ENCODE peak calls at places on chromosomes 7 and 10, in four cellular contexts. N is H9, O is IMR-90, E is H1. J is an unnamed sample.

GRCh38 chr7:44075296-44076075 is 6.8 kb downstream of the POLM start:
- DNase-seq in O (no peak), N (no peak), E (no peak), J (no peak)

GRCh38 chr10:8112230-8112915 is 57.9 kb downstream of the GATA3 start:
- DNase-seq in E (no peak), N (no peak), O (no peak), J (no peak)

GRCh38 chr7:953547-954327 is 743 bp downstream of the ADAP1 start:
- DNase-seq in O (peak; percentile 17), E (peak; percentile 74), N (peak; percentile 69), J (peak; percentile 58)

GRCh38 chr10:26755443-26755903 is 58.0 kb downstream of the PDSS1 start:
- DNase-seq in E (no peak), N (no peak), O (peak; percentile 65), J (peak; percentile 46)

GRCh38 chr7:79855172-79855571 is 279.5 kb upstream of the GNAI1 start:
- DNase-seq in N (no peak), E (no peak), O (peak; percentile 67), J (no peak)

GRCh38 chr7:13981070-13981469 is 8.4 kb downstream of the ETV1 start:
- DNase-seq in O (peak; percentile 98), N (no peak), E (no peak), J (peak; percentile 89)

GRCh38 chr10:133019651-133020050 is 68.1 kb upstream of the ADGRA1 start:
- DNase-seq in N (no peak), E (no peak), O (no peak), J (no peak)

GRCh38 chr7:75656740-75657139 is 82.0 kb downstream of the HIP1 start:
- DNase-seq in N (no peak), O (no peak), E (no peak), J (no peak)

GRCh38 chr10:84825330-84825729 is 496.9 kb downstream of the CCSER2 start:
- DNase-seq in E (no peak), N (no peak), O (peak; percentile 12), J (peak; percentile 69)

GRCh38 chr10:43851030-43851429 is 202.3 kb upstream of the ZNF32 start:
- DNase-seq in E (no peak), N (no peak), O (no peak), J (peak; percentile 13)

GRCh38 chr10:77249901-77250459 is 387.6 kb downstream of the KCNMA1 start:
- DNase-seq in O (no peak), E (no peak), N (no peak), J (no peak)

GRCh38 chr10:77248104-77248503 is 389.5 kb downstream of the KCNMA1 start:
- DNase-seq in N (peak; percentile 33), E (no peak), O (no peak), J (peak; percentile 86)

GRCh38 chr10:77247076-77247561 is 390.5 kb downstream of the KCNMA1 start:
- DNase-seq in N (no peak), E (no peak), O (peak; percentile 77), J (peak; percentile 93)

GRCh38 chr10:77244746-77245145 is 392.9 kb downstream of the KCNMA1 start:
- DNase-seq in N (no peak), O (no peak), E (no peak), J (peak; percentile 22)

DNA sequence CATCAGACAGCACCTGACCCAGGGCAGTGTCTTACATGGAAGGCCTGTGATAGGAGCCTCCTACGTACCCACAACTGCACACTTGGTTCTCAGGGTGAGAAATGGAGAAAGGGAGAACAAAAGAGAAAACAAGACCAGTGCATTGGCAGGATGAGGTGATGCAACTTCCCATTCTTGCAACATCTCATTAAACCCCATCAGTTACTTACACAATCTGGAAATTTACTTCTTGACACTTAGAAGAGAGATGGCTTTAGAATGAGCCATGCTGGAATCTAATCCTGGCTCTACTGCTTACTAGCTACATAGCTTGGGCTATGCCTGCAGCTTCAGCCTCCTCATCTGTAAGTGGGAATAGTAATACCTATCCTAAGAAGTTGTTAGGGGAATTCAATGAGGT is 391.7 kb downstream of the KCNMA1 start:
- DNase-seq in N (no peak), E (no peak), O (peak; percentile 51), J (no peak)
- H3K56ac ChIP-seq in N (no peak overlapping the region), E (no peak overlapping the region), O (no peak overlapping the region), J (no peak overlapping the region)

GRCh38 chr7:83684928-83685327 is 36.0 kb upstream of the SEMA3E start:
- DNase-seq in E (no peak), O (no peak), N (peak; percentile 91), J (peak; percentile 99)
- H3K56ac ChIP-seq in E (no peak overlapping the region), O (no peak overlapping the region), N (no peak overlapping the region), J (no peak overlapping the region)

DNA sequence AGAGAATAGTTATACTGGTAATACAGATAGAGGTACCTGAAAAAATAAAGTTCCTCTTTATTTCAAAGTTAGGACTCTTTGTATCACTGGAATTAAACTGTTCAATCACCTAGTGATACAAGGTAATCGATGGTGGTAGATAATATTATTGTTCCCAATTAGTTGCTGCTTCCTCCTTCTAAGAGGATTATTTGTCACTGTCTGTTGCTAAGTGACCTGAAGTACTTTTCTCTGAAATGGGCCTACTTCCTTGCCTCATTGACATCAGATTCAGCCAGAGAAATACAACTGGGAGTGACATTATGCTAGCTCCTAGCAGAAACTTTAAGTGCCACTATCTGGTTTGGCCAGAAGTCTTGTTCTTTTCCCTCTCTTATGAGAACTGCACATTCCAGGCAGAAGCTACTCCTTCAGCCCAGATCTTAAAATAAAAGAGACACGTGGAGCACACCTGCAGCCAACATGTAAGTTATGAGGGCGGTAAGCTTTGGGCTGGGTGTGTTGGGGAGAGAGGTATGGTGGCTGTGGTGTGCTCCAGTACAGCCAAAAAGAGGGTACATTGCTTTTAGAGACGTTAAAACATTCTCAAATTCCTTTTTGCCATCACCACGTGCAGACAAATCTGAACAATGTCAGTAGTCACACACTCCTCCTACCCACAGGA is 54.8 kb downstream of the MINDY3 start:
- DNase-seq in N (no peak), E (no peak), O (no peak), J (no peak)
- H3K56ac ChIP-seq in N (no peak overlapping the region), E (no peak overlapping the region), O (peak overlapping the region; percentile 12), J (peak overlapping the region; percentile 64)

DNA sequence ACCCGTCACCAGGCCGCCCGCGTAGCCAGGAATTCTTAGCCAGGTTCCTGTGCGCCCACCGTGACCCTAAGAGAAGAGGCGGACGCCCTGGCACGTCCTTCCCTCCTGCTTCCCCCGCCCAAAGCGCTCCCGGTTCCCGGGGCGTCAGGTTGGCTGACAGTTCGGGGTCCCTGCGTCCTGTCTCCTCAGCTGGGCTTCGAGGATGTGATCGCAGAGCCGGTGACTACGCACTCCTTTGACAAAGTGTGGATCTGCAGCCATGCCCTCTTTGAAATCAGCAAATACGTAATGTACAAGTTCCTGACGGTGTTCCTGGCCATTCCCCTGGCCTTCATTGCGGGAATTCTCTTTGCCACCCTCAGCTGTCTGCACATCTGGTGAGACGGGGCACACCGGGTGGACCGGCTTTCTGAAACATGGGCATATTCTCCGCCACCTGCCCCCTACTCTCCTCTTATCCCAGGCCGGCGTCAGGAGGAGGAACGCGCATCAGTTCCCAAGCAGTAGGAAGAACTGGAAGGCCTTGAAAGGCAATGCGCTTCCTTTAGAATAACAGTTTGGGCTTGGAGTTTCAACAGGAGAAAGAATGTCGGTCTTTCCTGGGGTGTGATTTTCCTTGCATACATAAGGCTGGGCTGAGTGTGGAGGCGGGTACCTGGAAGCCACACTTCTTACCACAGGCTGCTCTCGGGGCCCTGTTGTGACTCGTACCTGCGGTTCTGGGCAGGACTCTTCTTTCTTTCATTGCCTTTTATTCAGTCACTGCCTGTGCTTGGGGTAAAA is 724 bp downstream of the CAV2 start:
- DNase-seq in O (peak; percentile 50), E (no peak), N (peak; percentile 54), J (peak; percentile 79)
- H3K56ac ChIP-seq in O (peak overlapping the region; percentile 97), E (no peak overlapping the region), N (no peak overlapping the region), J (peak overlapping the region; percentile 85)

DNA sequence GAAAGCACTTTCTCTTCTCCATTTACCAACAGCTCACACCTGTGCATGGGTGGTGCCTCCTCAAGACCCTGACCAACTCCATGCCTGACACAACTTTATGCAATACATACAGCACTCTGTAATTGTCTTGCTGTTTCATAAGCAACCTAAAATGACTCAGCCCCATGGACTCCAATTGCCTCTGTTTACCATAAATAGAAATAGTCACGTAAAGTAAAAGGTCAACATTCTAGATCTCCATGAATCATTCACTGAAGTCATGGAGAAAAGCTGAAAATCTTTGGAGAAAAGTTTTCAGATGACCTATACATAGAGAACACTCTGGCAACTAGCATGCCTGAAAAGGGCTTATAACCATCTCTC is 95.7 kb upstream of the KCNIP2 start:
- DNase-seq in N (no peak), O (peak; percentile 96), E (no peak), J (no peak)
- H3K56ac ChIP-seq in N (no peak overlapping the region), O (peak overlapping the region; percentile 92), E (no peak overlapping the region), J (no peak overlapping the region)

J was measured in mesendoderm.